ENCODE peak calls at places on chromosomes 4 and X, in four cellular contexts. One of them, this sample, is unnamed.

GRCh38 chr4:151325320-151326246 is at the start of gene SH3D19:
- DNase-seq in EL: peak; percentile 76
- DNase-seq in B cell: no peak
- DNase-seq in endothelial cell: peak; percentile 82
- DNase-seq in this sample: peak; percentile 83

GRCh38 chrX:107700317-107700774 is 72.0 kb downstream of the PRPS1 start:
- DNase-seq in EL: no peak
- DNase-seq in B cell: no peak
- DNase-seq in endothelial cell: no peak
- DNase-seq in this sample: peak; percentile 28

GRCh38 chr4:41257257-41257900 is 651 bp downstream of the UCHL1 start:
- DNase-seq in EL: peak; percentile 60
- DNase-seq in B cell: no peak
- DNase-seq in endothelial cell: peak; percentile 52
- DNase-seq in this sample: peak; percentile 79

GRCh38 chrX:19544693-19545305 is 29.5 kb upstream of the MAP3K15 start:
- DNase-seq in EL: peak; percentile 39
- DNase-seq in B cell: peak; percentile 41
- DNase-seq in endothelial cell: peak; percentile 35
- DNase-seq in this sample: peak; percentile 57

GRCh38 chr4:89929425-89930272 is 35.0 kb downstream of the MMRN1 start:
- DNase-seq in EL: no peak
- DNase-seq in B cell: no peak
- DNase-seq in endothelial cell: no peak
- DNase-seq in this sample: no peak

GRCh38 chr4:189255636-189256035 is 685.0 kb upstream of the FRG1 start:
- DNase-seq in EL: no peak
- DNase-seq in B cell: no peak
- DNase-seq in endothelial cell: no peak
- DNase-seq in this sample: no peak

GRCh38 chr4:184528713-184529112 is 54.4 kb upstream of the IRF2 start:
- DNase-seq in EL: no peak
- DNase-seq in B cell: no peak
- DNase-seq in endothelial cell: no peak
- DNase-seq in this sample: no peak

GRCh38 chr4:47704693-47705325 is 133.1 kb downstream of the CORIN start:
- DNase-seq in EL: peak; percentile 41
- DNase-seq in B cell: no peak
- DNase-seq in endothelial cell: peak; percentile 54
- DNase-seq in this sample: peak; percentile 39

GRCh38 chr4:137032242-137032641 is 500.1 kb downstream of the PCDH18 start:
- DNase-seq in EL: peak; percentile 0
- DNase-seq in B cell: no peak
- DNase-seq in endothelial cell: no peak
- DNase-seq in this sample: no peak

GRCh38 chr4:98512918-98513317 is 145.5 kb downstream of the TSPAN5 start:
- DNase-seq in EL: no peak
- DNase-seq in B cell: no peak
- DNase-seq in endothelial cell: no peak
- DNase-seq in this sample: no peak

GRCh38 chrX:138858438-138858837 is 146.9 kb upstream of the FGF13 start:
- DNase-seq in EL: no peak
- DNase-seq in B cell: no peak
- DNase-seq in endothelial cell: no peak
- DNase-seq in this sample: peak; percentile 54

GRCh38 chr4:130026185-130026584 is 930.2 kb downstream of the C4orf33 start:
- DNase-seq in EL: no peak
- DNase-seq in B cell: no peak
- DNase-seq in endothelial cell: no peak
- DNase-seq in this sample: no peak

GRCh38 chr4:86031927-86032326 is 327.9 kb downstream of the MAPK10 start:
- DNase-seq in EL: no peak
- DNase-seq in B cell: no peak
- DNase-seq in endothelial cell: no peak
- DNase-seq in this sample: no peak

GRCh38 chr4:23001478-23001877 is 308.7 kb downstream of the GBA3 start:
- DNase-seq in EL: no peak
- DNase-seq in B cell: no peak
- DNase-seq in endothelial cell: no peak
- DNase-seq in this sample: no peak

GRCh38 chrX:43880439-43880838 is 1.8 kb downstream of the MAOB start:
- DNase-seq in EL: no peak
- DNase-seq in B cell: no peak
- DNase-seq in endothelial cell: no peak
- DNase-seq in this sample: no peak

GRCh38 chrX:72381439-72382198 is 75.9 kb upstream of the CITED1 start:
- DNase-seq in EL: no peak
- DNase-seq in B cell: no peak
- DNase-seq in endothelial cell: no peak
- DNase-seq in this sample: no peak

GRCh38 chrX:115499112-115499805 is 61.7 kb upstream of the PLS3 start:
- DNase-seq in EL: peak; percentile 6
- DNase-seq in B cell: no peak
- DNase-seq in endothelial cell: no peak
- DNase-seq in this sample: peak; percentile 5

GRCh38 chrX:38699603-38700110 is 101.6 kb upstream of the MID1IP1 start:
- DNase-seq in EL: no peak
- DNase-seq in B cell: no peak
- DNase-seq in endothelial cell: no peak
- DNase-seq in this sample: no peak

GRCh38 chrX:27890611-27891010 is 82.8 kb downstream of the MAGEB10 start:
- DNase-seq in EL: peak; percentile 2
- DNase-seq in B cell: no peak
- DNase-seq in endothelial cell: no peak
- DNase-seq in this sample: no peak

GRCh38 chr4:2855584-2855983 is 11.9 kb downstream of the ADD1 start:
- DNase-seq in EL: no peak
- DNase-seq in B cell: no peak
- DNase-seq in endothelial cell: no peak
- DNase-seq in this sample: no peak

This sample was measured in AG20443.